ENCODE peak calls at places on chromosome 16, in five cellular contexts. B is IMR-90, C is neuronal stem cell, N is mesenchymal stem cell, G is H1. Z is an unnamed sample.

GRCh38 chr16:86261379-86261778 is 248.9 kb upstream of the FOXF1 start:
- DNase-seq in B (peak), C (no peak), N (peak), G (no peak), Z (no peak)

GRCh38 chr16:79658301-79659001 is 57.9 kb upstream of the MAF start:
- DNase-seq in B (peak), C (no peak), N (peak), G (no peak), Z (peak)

GRCh38 chr16:27547134-27547533 is 2.6 kb downstream of the GTF3C1 start:
- DNase-seq in B (peak), C (no peak), N (peak), G (no peak), Z (no peak)

GRCh38 chr16:89695875-89696597 is 5.5 kb downstream of the SPATA2L start:
- DNase-seq in B (no peak), C (no peak), N (no peak), G (no peak), Z (no peak)

GRCh38 chr16:24552705-24553104 is 13.3 kb downstream of the RBBP6 start:
- DNase-seq in B (no peak), C (no peak), N (no peak), G (no peak), Z (no peak)

GRCh38 chr16:28924762-28925385 is at the start of gene RABEP2:
- DNase-seq in B (peak), C (peak), N (peak), G (peak), Z (peak)

GRCh38 chr16:81493755-81494433 is 49.3 kb downstream of the CMIP start:
- DNase-seq in B (peak), C (no peak), N (peak), G (peak), Z (peak)

GRCh38 chr16:84193480-84193879 is 2.5 kb downstream of the ADAD2 start:
- DNase-seq in B (no peak), C (no peak), N (no peak), G (no peak), Z (no peak)

GRCh38 chr16:83862661-83863060 is 36.3 kb upstream of the MLYCD start:
- DNase-seq in B (no peak), C (no peak), N (no peak), G (no peak), Z (no peak)

GRCh38 chr16:27973678-27974077 is 89.8 kb downstream of the GSG1L start:
- DNase-seq in B (no peak), C (no peak), N (no peak), G (no peak), Z (no peak)

GRCh38 chr16:10969615-10970014 is 25.3 kb downstream of the CLEC16A start:
- DNase-seq in B (no peak), C (no peak), N (no peak), G (no peak), Z (no peak)

GRCh38 chr16:81417210-81417609 is 27.4 kb upstream of the CMIP start:
- DNase-seq in B (no peak), C (no peak), N (no peak), G (no peak), Z (no peak)

GRCh38 chr16:82782715-82783251 is 156.0 kb downstream of the CDH13 start:
- DNase-seq in B (no peak), C (peak), N (no peak), G (no peak), Z (no peak)

GRCh38 chr16:69941251-69942098 is 9.7 kb upstream of the CLEC18A start:
- DNase-seq in B (no peak), C (no peak), N (peak), G (no peak), Z (no peak)
- H4K91ac ChIP-seq in B (no peak), C (peak), N (no peak), G (no peak), Z (peak)

GRCh38 chr16:88454315-88455057 is 1.4 kb downstream of the ZFPM1 start:
- DNase-seq in B (no peak), C (no peak), N (no peak), G (no peak), Z (no peak)
- H3K27ac ChIP-seq in B (no peak), C (no peak), N (no peak), G (no peak), Z (peak)

GRCh38 chr16:87534030-87534653 is 41.3 kb upstream of the ZCCHC14 start:
- DNase-seq in B (peak), C (no peak), N (no peak), G (no peak), Z (no peak)
- H3K4me3 ChIP-seq in B (no peak), C (no peak), N (no peak), G (no peak), Z (no peak)

DNA sequence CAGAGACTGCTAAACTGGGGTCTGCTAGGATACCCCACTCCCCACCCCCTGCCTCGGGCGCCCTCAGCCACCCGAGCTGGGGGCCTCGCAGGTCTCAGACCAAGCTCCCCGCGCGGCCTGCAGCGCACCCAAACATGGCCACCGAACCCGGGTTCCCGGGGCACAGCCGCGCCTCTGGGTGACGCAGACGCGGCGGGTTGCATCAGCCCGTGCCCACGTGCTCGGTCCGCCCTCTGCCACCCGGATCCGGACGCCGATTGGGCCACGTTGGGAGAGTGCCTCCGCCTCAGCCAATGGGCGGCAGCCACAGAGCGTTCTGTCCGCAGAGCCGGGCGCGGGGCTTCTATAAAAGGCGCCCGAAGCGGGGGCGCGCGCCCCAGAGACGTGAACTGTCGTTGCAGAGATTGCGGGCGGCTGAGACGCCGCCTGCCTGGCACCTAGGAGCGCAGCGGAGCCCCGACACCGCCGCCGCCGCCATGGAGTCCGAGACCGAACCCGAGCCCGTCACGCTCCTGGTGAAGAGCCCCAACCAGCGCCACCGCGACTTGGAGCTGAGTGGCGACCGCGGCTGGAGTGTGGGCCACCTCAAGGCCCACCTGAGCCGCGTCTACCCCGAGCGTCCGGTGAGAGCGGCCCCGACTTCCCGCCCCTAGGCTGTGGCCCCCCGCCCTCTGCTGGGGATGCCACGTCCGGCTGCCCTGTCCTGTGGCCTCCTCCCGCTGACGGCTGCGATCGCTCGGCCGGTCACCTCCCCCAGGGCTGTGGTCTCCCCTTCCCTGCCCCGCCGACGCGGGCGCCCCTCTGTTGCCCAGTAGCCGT is at the start of gene HERPUD1:
- DNase-seq in B (peak), C (peak), N (peak), G (peak), Z (peak)
- H4K91ac ChIP-seq in B (peak), C (no peak), N (peak), G (peak), Z (peak)

DNA sequence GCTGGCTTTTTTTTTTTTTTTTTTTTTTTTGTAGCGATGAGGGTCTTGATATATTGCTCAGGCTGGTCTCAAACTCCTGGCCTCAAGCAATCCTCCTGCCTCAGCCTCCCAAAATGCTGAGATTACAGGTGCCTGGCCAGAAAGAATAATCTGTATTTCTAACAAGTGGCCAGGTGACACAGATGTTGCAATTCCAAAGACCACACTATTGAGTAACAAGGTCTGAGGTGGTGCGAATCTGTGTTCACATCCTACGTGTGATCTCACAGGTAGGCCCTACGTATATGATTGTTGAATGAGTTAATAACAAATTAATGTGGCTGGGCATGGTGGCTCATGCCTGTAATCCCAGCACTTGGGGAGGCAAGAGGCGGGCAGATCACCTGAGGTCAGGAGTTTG is 33.3 kb downstream of the OTOA start:
- DNase-seq in B (no peak), C (no peak), N (no peak), G (no peak), Z (no peak)
- H3K27ac ChIP-seq in B (no peak), C (no peak), N (no peak), G (no peak), Z (no peak)

Z was measured in trophoblast cell.